ENCODE peak calls at places on chromosomes 16 and 17, in four cellular contexts. C is right atrium auricular region; Y is effector memory CD4-positive, alpha-beta T cell; X is ascending aorta. T is an unnamed sample.

GRCh38 chr16:67773099-67773498 is 33.3 kb downstream of the RANBP10 start:
- DNase-seq in C (peak; percentile 66), Y (no peak), X (no peak), T (no peak)

GRCh38 chr16:28513484-28514181 is 7.0 kb upstream of the IL27 start:
- DNase-seq in C (no peak), Y (no peak), X (no peak), T (no peak)

GRCh38 chr16:82699711-82700495 is 73.1 kb downstream of the CDH13 start:
- DNase-seq in C (no peak), Y (no peak), X (no peak), T (no peak)

GRCh38 chr17:19341641-19342610 is 20.6 kb downstream of the B9D1 start:
- DNase-seq in C (no peak), Y (no peak), X (no peak), T (no peak)

GRCh38 chr16:50675686-50676610 is 5.2 kb downstream of the SNX20 start:
- DNase-seq in C (no peak), Y (no peak), X (no peak), T (no peak)

GRCh38 chr16:80198995-80199299 is 341.8 kb upstream of the DYNLRB2 start:
- DNase-seq in C (no peak), Y (no peak), X (no peak), T (no peak)

GRCh38 chr16:72517154-72517553 is 345.2 kb upstream of the PMFBP1 start:
- DNase-seq in C (no peak), Y (no peak), X (no peak), T (no peak)

GRCh38 chr17:42819939-42820535 is 4.0 kb downstream of the BECN1 start:
- DNase-seq in C (no peak), Y (peak; percentile 13), X (no peak), T (no peak)

GRCh38 chr16:79430129-79430789 is 170.3 kb downstream of the MAF start:
- DNase-seq in C (no peak), Y (no peak), X (no peak), T (no peak)

DNA sequence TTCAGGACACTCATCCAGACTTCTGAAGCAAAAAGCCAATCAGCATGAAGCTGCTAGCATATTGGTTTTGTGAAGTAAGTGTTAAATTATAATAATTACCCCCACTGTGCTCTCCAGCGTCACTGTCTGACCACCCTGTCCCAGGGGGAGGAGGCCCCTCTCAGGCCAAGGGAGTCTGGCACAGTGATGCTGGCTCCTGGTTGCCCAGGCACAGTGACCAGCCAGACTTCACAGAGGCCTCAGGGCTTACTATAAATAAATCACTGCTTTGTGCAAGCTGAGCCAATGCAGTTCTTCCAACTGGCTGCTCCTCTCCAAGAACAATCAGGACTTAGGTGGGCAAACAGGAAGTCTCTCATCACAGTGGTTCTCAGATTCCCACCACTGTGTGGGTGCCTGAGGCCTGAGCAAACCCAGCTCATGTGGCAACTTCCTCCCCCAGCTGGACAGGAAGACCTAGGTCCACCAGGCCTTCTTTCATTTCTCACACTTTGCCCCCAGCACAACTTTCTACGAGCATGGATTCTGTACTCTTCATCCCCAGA is 1.7 kb upstream of the DBNDD1 start:
- DNase-seq in C (no peak), Y (no peak), X (no peak), T (no peak)
- H3K27ac ChIP-seq in C (no peak overlapping the region), Y (no peak overlapping the region), X (peak overlapping the region; percentile 3), T (peak overlapping the region; percentile 38)

DNA sequence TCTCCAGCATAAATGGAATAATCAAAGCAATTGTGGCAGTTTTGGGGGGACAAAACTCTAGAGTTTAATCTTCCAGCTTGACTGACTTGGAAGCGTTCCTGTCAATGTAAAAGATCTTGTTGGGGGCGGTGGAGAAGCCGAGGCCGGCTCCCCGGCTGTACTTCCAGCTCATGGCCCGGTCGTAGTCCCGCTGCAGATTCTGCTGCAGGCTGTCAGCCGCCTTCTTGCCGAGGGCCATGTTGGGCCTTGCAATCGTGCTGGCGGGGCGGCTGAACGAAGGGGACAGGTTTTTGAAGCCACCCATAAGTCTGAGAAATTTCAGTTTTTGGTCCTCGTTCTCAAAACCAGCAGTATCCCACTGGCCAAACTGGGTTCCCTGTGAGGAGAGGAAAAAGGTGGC is 11.2 kb downstream of the KNOP1 start:
- DNase-seq in C (no peak), Y (no peak), X (no peak), T (no peak)
- H3K27ac ChIP-seq in C (no peak overlapping the region), Y (no peak overlapping the region), X (no peak overlapping the region), T (peak overlapping the region; percentile 37)

GRCh38 chr16:565420-566330 is 1.1 kb upstream of the NHLRC4 start:
- DNase-seq in C (no peak), Y (no peak), X (no peak), T (no peak)
- H3K27ac ChIP-seq in C (no peak overlapping the region), Y (no peak overlapping the region), X (no peak overlapping the region), T (no peak overlapping the region)

GRCh38 chr16:540645-541340 is 13.3 kb downstream of the CAPN15 start:
- DNase-seq in C (no peak), Y (no peak), X (no peak), T (no peak)

GRCh38 chr16:544517-544916 is 15.7 kb upstream of the PRR35 start:
- DNase-seq in C (no peak), Y (no peak), X (no peak), T (no peak)

GRCh38 chr16:546909-547770 is 13.1 kb upstream of the PRR35 start:
- DNase-seq in C (no peak), Y (peak; percentile 19), X (no peak), T (peak; percentile 10)

GRCh38 chr16:539901-540530 is 12.5 kb downstream of the CAPN15 start:
- DNase-seq in C (no peak), Y (no peak), X (no peak), T (no peak)

GRCh38 chr16:543301-544164 is 16.0 kb downstream of the CAPN15 start:
- DNase-seq in C (no peak), Y (no peak), X (no peak), T (no peak)
- H3K27ac ChIP-seq in C (no peak overlapping the region), Y (no peak overlapping the region), X (no peak overlapping the region), T (no peak overlapping the region)

GRCh38 chr17:1555618-1556471 is 6.7 kb downstream of the PITPNA start:
- DNase-seq in C (no peak), Y (no peak), X (no peak), T (no peak)
- H3K27ac ChIP-seq in C (no peak overlapping the region), Y (no peak overlapping the region), X (no peak overlapping the region), T (no peak overlapping the region)

GRCh38 chr16:21159281-21159951 is 942 bp downstream of the LDAF1 start:
- DNase-seq in C (no peak), Y (no peak), X (no peak), T (no peak)
- H3K27ac ChIP-seq in C (peak overlapping the region; percentile 91), Y (no peak overlapping the region), X (peak overlapping the region; percentile 91), T (no peak overlapping the region)

GRCh38 chr17:55674107-55674506 is 48.6 kb downstream of the TMEM100 start:
- DNase-seq in C (no peak), Y (no peak), X (no peak), T (no peak)
- H3K27ac ChIP-seq in C (no peak overlapping the region), Y (no peak overlapping the region), X (no peak overlapping the region), T (no peak overlapping the region)

T was measured in substantia nigra.